ENCODE peak calls at places on chromosomes 16 and 17, in four cellular contexts. S is tibial artery, N is DND-41, D is heart right ventricle. F is an unnamed sample. For H3K4me1, the result is how much of the 10 kb centered on the place peaks cover.

GRCh38 chr17:42989726-42990652 is 8.2 kb upstream of the RPL27 start:
- DNase-seq in S (no peak), N (no peak), D (no peak), F (no peak)

GRCh38 chr17:74245818-74246204 is 28.2 kb upstream of the DNAI2 start:
- DNase-seq in S (no peak), N (no peak), D (no peak), F (no peak)

GRCh38 chr16:28162326-28162877 is 49.4 kb downstream of the XPO6 start:
- DNase-seq in S (no peak), N (no peak), D (no peak), F (no peak)

GRCh38 chr17:63701477-63702222 is 1.7 kb upstream of the LIMD2 start:
- DNase-seq in S (peak), N (peak), D (peak), F (no peak)

GRCh38 chr17:10620823-10621222 is 36.3 kb downstream of the MYH3 start:
- DNase-seq in S (no peak), N (no peak), D (no peak), F (no peak)

GRCh38 chr17:7340179-7340578 is 3.9 kb downstream of the ACAP1 start:
- DNase-seq in S (no peak), N (no peak), D (no peak), F (no peak)

GRCh38 chr17:64331946-64332493 is 58.6 kb downstream of the PECAM1 start:
- DNase-seq in S (peak), N (no peak), D (peak), F (peak)

GRCh38 chr16:610513-611381 is 20.0 kb upstream of the WFIKKN1 start:
- DNase-seq in S (no peak), N (peak), D (no peak), F (no peak)

GRCh38 chr16:77596243-77596642 is 126.1 kb upstream of the NUDT7 start:
- DNase-seq in S (no peak), N (no peak), D (no peak), F (no peak)

GRCh38 chr17:40473573-40474365 is 27.7 kb downstream of the TNS4 start:
- DNase-seq in S (no peak), N (no peak), D (no peak), F (no peak)

GRCh38 chr16:75593825-75594820 is 27.9 kb downstream of the GABARAPL2 start:
- DNase-seq in S (peak), N (peak), D (no peak), F (no peak)

GRCh38 chr17:50198026-50198669 is 3.3 kb downstream of the COL1A1 start:
- DNase-seq in S (peak), N (peak), D (peak), F (peak)

GRCh38 chr17:7745748-7746470 is 28.4 kb downstream of the DNAH2 start:
- DNase-seq in S (no peak), N (no peak), D (no peak), F (peak)

GRCh38 chr17:77687921-77688320 is 270.6 kb upstream of the TNRC6C start:
- DNase-seq in S (peak), N (no peak), D (no peak), F (no peak)

GRCh38 chr17:6753006-6753445 is 2.8 kb upstream of the XAF1 start:
- DNase-seq in S (peak), N (peak), D (peak), F (peak)

GRCh38 chr17:48002208-48002919 is 31.5 kb downstream of the CDK5RAP3 start:
- DNase-seq in S (no peak), N (no peak), D (no peak), F (no peak)

GRCh38 chr16:70375636-70376611 is 29.2 kb downstream of the DDX19A start:
- DNase-seq in S (no peak), N (no peak), D (no peak), F (no peak)

GRCh38 chr17:8187517-8188407 is 2.2 kb downstream of the BORCS6 start:
- DNase-seq in S (peak), N (peak), D (peak), F (peak)

GRCh38 chr17:57898487-57899311 is 48.9 kb upstream of the MRPS23 start:
- DNase-seq in S (peak), N (no peak), D (peak), F (peak)

GRCh38 chr16:756428-756827 is 4.1 kb upstream of the MSLN start:
- DNase-seq in S (no peak), N (no peak), D (no peak), F (no peak)

GRCh38 chr17:40443196-40443987 is at the start of gene IGFBP4:
- DNase-seq in S (peak), N (peak), D (peak), F (peak)

GRCh38 chr16:4613636-4614570 is 785 bp downstream of the UBALD1 start:
- DNase-seq in S (peak), N (peak), D (peak), F (no peak)

GRCh38 chr17:56793947-56794346 is 39.8 kb downstream of the C17orf67 start:
- DNase-seq in S (no peak), N (no peak), D (no peak), F (no peak)

GRCh38 chr16:86585821-86586611 is 7.7 kb downstream of the FOXL1 start:
- DNase-seq in S (peak), N (no peak), D (no peak), F (no peak)

GRCh38 chr16:89484923-89485679 is 5.3 kb downstream of the ANKRD11 start:
- DNase-seq in S (no peak), N (no peak), D (no peak), F (no peak)

GRCh38 chr17:42563950-42564349 is 2.0 kb downstream of the COASY start:
- DNase-seq in S (no peak), N (no peak), D (no peak), F (no peak)

GRCh38 chr17:27327397-27327796 is 33.5 kb downstream of the WSB1 start:
- DNase-seq in S (no peak), N (no peak), D (no peak), F (no peak)

GRCh38 chr16:78503501-78504110 is 404.2 kb downstream of the WWOX start:
- DNase-seq in S (no peak), N (peak), D (no peak), F (peak)

GRCh38 chr16:64121473-64121872 is 1000.4 kb downstream of the CDH11 start:
- DNase-seq in S (no peak), N (no peak), D (no peak), F (no peak)

GRCh38 chr16:1493746-1494094 is 560 bp downstream of the TELO2 start:
- DNase-seq in S (no peak), N (no peak), D (no peak), F (no peak)

GRCh38 chr17:81683208-81683583 is 401 bp downstream of the ARL16 start:
- DNase-seq in S (no peak), N (no peak), D (no peak), F (no peak)

GRCh38 chr16:29009838-29010166 is 24.9 kb downstream of the LAT start:
- DNase-seq in S (no peak), N (no peak), D (no peak), F (no peak)

GRCh38 chr16:23368469-23368868 is 66.4 kb downstream of the SCNN1B start:
- DNase-seq in S (no peak), N (no peak), D (no peak), F (no peak)

GRCh38 chr16:20941635-20941926 is 41.0 kb downstream of the LYRM1 start:
- DNase-seq in S (no peak), N (no peak), D (no peak), F (no peak)

GRCh38 chr16:87626905-87627304 is 24.6 kb downstream of the JPH3 start:
- DNase-seq in S (no peak), N (no peak), D (no peak), F (no peak)

GRCh38 chr17:46128453-46128852 is 64.8 kb downstream of the KANSL1 start:
- DNase-seq in S (no peak), N (no peak), D (no peak), F (no peak)

GRCh38 chr16:31325171-31325570 is 29.8 kb upstream of the ITGAX start:
- DNase-seq in S (no peak), N (no peak), D (no peak), F (no peak)

DNA sequence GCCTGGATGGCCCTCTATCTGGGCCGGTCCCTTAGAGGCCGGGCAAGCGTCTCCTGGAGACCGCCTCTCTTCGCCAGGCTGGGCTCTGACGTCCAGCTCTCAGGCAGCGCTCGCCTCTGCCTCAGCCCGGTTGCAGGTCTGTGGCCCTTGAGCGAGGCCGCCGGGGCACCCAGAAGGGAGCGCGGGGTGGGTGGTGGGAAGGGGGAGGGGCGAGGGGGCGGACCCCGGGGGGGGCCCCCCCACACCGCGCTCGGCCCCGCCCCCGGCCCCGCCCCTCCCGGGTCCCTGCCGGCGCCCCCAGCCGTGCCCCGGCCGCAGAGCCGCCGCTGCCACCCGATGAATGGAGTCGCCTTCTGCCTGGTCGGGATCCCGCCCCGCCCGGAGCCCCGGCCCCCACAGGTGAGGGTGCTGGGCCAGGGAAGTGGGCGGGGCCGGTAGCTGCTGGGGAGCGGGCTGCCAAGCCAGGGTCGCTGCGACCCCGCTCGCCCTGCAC is at the start of gene ARHGAP23:
- DNase-seq in S (peak), N (peak), D (peak), F (no peak)
- H3K27ac ChIP-seq in S (peak), N (peak), D (peak), F (peak)

DNA sequence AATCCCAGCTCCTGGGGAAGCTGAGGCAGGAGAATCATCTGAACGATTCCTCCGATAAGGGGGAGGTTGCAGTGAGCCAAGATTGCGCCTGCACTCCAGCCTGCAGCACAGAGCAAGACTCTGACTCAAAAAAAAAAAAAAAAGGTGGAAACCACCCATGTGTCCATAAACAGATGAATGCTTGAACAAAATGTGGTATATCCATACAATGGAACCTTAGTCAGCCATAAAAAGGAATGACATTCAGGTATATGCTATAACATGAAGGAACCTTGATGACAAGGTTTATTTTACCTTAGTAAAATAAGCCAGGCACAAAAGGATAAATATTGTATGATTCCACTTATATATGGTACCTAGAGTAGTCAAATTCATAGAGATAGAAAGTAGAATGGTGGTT is 2.9 kb upstream of the MEIOC start:
- DNase-seq in S (no peak), N (no peak), D (no peak), F (no peak)
- H3K4me3 ChIP-seq in S (no peak), N (no peak), D (no peak), F (no peak)

GRCh38 chr17:79794659-79795511 is 2.0 kb downstream of the CBX8 start:
- DNase-seq in S (no peak), N (no peak), D (no peak), F (no peak)
- H3K4me1 ChIP-seq in S (under half), N (under half), D (under half), F (under half)

GRCh38 chr16:79593074-79593531 is 7.4 kb downstream of the MAF start:
- DNase-seq in S (no peak), N (no peak), D (no peak), F (peak)
- H3K27ac ChIP-seq in S (no peak), N (no peak), D (no peak), F (peak)

F was measured in right atrium auricular region.